ENCODE peak calls at places on chromosomes 4 and X, in five cellular contexts. Y, L, X, N and B are unnamed samples.

GRCh38 chrX:110675866-110676265 is 119.8 kb downstream of the CHRDL1 start:
- DNase-seq in Y (no peak), L (no peak), N (no peak), X (no peak), B (no peak)

GRCh38 chr4:37453361-37454262 is 209.1 kb downstream of the NWD2 start:
- DNase-seq in N (peak), X (peak), L (peak), Y (peak), B (peak)

GRCh38 chr4:112167790-112168189 is 22.5 kb downstream of the FAM241A start:
- DNase-seq in L (no peak), N (no peak), Y (peak), X (no peak), B (no peak)

GRCh38 chr4:76334885-76335284 is 28.4 kb downstream of the STBD1 start:
- DNase-seq in X (no peak), L (no peak), N (no peak), Y (no peak), B (no peak)

GRCh38 chr4:100982345-100982744 is 365.0 kb downstream of the PPP3CA start:
- DNase-seq in X (no peak), N (no peak), L (no peak), Y (no peak), B (no peak)

GRCh38 chr4:173525118-173526033 is 4.7 kb downstream of the HAND2 start:
- DNase-seq in X (peak), L (no peak), N (peak), Y (no peak), B (no peak)

GRCh38 chr4:66949424-66949823 is 595.9 kb downstream of the CENPC start:
- DNase-seq in N (no peak), L (no peak), Y (no peak), X (no peak), B (no peak)

GRCh38 chrX:107721966-107722707 is 53.5 kb downstream of the TSC22D3 start:
- DNase-seq in L (no peak), Y (no peak), N (no peak), X (no peak), B (no peak)

GRCh38 chrX:110081320-110081719 is 78.4 kb downstream of the TMEM164 start:
- DNase-seq in L (no peak), Y (no peak), N (peak), X (no peak), B (no peak)

GRCh38 chr4:78131403-78131802 is 74.3 kb downstream of the FRAS1 start:
- DNase-seq in X (no peak), Y (no peak), N (peak), L (no peak), B (no peak)

GRCh38 chr4:53935780-53936179 is 128.6 kb downstream of the CHIC2 start:
- DNase-seq in L (no peak), X (no peak), N (peak), Y (no peak), B (no peak)

GRCh38 chrX:48918644-48919340 is at the start of gene PIM2:
- DNase-seq in L (peak), X (peak), N (peak), Y (peak), B (peak)

GRCh38 chr4:17385403-17385802 is 126.5 kb downstream of the QDPR start:
- DNase-seq in Y (no peak), N (peak), L (no peak), X (no peak), B (no peak)

GRCh38 chr4:180285796-180286195 is 1957.4 kb upstream of the TENM3 start:
- DNase-seq in L (no peak), N (no peak), X (no peak), Y (no peak), B (no peak)

GRCh38 chr4:96146686-96147085 is 306.8 kb downstream of the PDHA2 start:
- DNase-seq in X (no peak), L (no peak), N (peak), Y (no peak), B (no peak)

GRCh38 chr4:8303081-8303480 is 33.5 kb downstream of the HTRA3 start:
- DNase-seq in X (no peak), L (peak), Y (no peak), N (no peak), B (peak)

GRCh38 chrX:68183612-68184214 is 249.6 kb downstream of the OPHN1 start:
- DNase-seq in X (no peak), Y (no peak), L (no peak), N (peak), B (no peak)

GRCh38 chr4:24477919-24478318 is 106.4 kb downstream of the DHX15 start:
- DNase-seq in L (no peak), N (peak), Y (no peak), X (peak), B (no peak)

GRCh38 chr4:94455081-94455480 is 3.3 kb downstream of the PDLIM5 start:
- DNase-seq in L (peak), N (peak), X (no peak), Y (no peak), B (peak)

GRCh38 chr4:1670279-1670678 is 13.8 kb downstream of the FAM53A start:
- DNase-seq in L (no peak), X (no peak), Y (no peak), N (no peak), B (no peak)

GRCh38 chrX:11558972-11559371 is 106.7 kb downstream of the ARHGAP6 start:
- DNase-seq in Y (peak), X (peak), N (no peak), L (no peak), B (no peak)

GRCh38 chr4:109729155-109729562 is 711 bp downstream of the PLA2G12A start:
- DNase-seq in Y (no peak), N (peak), X (no peak), L (no peak), B (no peak)

GRCh38 chr4:117134386-117134785 is 49.0 kb upstream of the TRAM1L1 start:
- DNase-seq in L (no peak), Y (no peak), N (peak), X (peak), B (no peak)

GRCh38 chr4:140861359-140862181 is 105.4 kb upstream of the TBC1D9 start:
- DNase-seq in X (peak), Y (peak), N (peak), L (no peak), B (no peak)

DNA sequence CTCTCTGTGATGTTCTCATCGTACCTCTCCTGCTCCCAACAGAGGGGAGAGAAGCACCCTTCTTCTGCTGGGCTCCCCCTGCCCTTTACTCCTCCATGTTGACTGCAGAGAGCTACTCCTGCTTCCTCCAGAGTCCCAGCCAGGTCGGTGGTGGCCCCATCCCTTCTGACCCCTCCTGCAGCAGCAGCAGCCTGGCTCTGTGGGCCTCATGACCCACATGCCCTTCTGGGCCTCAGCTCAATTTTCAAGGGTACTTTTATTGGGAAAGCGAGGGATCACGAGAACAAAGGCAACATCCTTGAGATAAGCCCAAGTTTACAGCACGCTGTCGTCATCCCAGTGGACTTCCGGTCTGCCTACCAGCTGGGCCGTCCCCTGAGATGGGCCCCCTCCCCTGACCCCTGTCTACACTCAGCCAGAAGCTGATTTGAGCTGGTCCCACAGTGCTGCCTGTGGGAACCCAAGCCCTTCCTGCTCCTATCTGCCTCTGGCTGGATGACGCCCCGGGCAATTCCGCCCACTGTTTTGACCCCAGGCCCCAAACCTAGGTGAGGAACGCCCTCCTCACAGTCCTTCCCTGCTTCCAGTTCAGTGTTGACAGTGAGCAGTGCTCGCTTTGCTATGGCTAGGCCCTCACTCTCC is 164.3 kb upstream of the BCOR start:
- DNase-seq in X (no peak), N (peak), L (peak), Y (no peak), B (no peak)
- H3K27ac ChIP-seq in X (no peak), N (peak), L (peak), Y (no peak), B (no peak)

DNA sequence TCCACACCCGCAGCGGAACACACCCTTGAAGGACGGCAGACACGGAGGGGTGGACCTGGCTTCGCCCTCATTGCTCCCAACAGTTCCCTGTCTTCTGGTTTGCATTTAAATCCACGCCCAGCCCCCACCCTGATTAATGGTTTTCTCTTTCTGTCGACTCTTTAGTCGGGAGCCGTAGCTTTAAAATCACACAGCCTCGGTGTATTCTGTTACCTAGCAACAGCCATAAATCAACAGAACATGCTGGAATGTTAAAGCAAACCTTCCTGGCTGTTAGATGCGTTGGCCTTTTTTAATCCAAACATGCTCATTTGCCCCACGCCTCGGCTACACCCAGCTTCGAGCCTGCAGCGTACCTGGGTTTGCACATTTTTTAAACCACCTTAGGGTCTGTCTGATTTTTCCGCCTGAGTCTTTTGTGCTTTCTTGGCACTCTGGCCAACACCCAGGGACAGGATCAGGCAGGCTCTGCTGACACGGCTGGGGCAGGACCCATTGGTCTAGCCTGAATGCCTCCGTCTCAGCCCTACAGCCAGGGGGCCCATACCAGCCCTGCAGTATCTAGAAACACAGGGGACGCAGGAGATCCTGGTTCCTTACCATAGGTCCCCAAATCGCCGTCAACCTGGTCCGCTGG is 21.4 kb upstream of the PPP2R2C start:
- DNase-seq in X (peak), L (no peak), Y (no peak), N (peak), B (no peak)
- H3K27ac ChIP-seq in X (no peak), L (no peak), Y (no peak), N (no peak), B (no peak)

DNA sequence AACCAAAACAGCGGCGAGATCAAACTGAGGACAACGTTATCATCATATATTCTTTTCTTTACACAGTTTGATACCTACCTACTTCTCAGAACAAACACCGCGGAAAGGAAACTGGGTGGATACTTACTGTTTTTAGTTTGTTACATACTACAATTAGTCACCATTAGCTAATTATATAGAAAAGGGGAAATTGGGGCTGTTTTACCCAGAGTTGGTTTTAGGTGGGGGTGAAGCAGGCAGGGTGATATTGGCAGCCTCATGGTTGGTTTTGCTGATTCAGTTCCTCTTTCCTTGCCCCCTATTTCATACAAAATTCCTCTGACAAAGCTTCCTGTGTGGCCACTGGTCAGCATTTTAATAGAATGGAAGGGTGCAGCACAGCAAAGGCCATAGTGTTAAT is 77.8 kb downstream of the SORBS2 start:
- DNase-seq in L (no peak), Y (no peak), X (no peak), N (no peak), B (no peak)
- H3K27ac ChIP-seq in L (peak), Y (no peak), X (no peak), N (peak), B (no peak)

DNA sequence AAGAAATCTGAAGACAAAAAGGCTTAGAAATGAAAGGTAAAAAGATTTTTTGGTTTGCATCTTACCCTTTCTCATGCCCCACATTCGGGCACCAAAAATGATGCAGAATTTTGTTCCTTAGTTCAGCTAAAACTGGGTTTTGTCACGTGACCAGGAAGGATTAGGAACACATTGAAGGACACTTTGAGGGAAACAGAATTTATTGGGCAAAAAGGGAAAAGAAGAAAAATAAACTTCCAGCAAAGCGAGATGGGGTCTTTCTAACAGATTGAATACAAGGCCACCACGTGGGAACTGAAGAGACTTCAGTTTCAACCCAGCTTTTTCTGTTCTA is 81.3 kb upstream of the SMARCA5 start:
- DNase-seq in N (no peak), X (no peak), L (no peak), Y (no peak), B (no peak)
- H3K27ac ChIP-seq in N (no peak), X (no peak), L (no peak), Y (no peak), B (no peak)

GRCh38 chrX:115588180-115588579 is 27.2 kb downstream of the PLS3 start:
- DNase-seq in L (no peak), N (peak), X (no peak), Y (no peak), B (no peak)
- H3K27ac ChIP-seq in L (no peak), N (no peak), X (no peak), Y (no peak), B (no peak)

GRCh38 chrX:53253293-53254020 is 27.9 kb downstream of the IQSEC2 start:
- DNase-seq in X (no peak), L (no peak), Y (no peak), N (no peak), B (no peak)

GRCh38 chrX:53249387-53250042 is 24.5 kb upstream of the KDM5C start:
- DNase-seq in N (peak), X (no peak), Y (no peak), L (no peak), B (no peak)

GRCh38 chrX:53247928-53248327 is 22.9 kb upstream of the KDM5C start:
- DNase-seq in X (no peak), L (no peak), N (no peak), Y (no peak), B (no peak)

GRCh38 chrX:53250556-53250955 is 25.5 kb upstream of the KDM5C start:
- DNase-seq in N (no peak), Y (no peak), L (no peak), X (no peak), B (no peak)

DNA sequence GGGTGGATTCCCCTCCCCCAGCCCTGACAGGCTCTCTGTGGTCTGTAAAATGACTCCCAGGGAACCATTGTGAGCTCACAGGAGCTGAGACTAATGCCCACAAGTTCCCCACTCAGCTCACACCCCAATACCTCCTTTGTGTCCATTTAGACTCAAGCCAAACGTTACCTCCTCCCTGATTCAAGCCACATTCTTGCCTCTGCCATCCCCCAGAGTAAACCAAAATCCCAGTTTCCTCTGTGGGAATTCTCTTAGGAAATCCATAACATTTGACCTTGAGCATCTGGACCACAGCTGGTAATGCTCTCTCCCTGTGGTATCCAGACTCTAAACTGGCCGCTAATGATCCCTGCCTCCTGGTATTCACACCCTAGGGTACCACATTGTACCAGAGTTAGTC is 26.3 kb upstream of the KDM5C start:
- DNase-seq in L (no peak), Y (no peak), N (peak), X (no peak), B (no peak)
- H3K27ac ChIP-seq in L (no peak), Y (no peak), N (no peak), X (no peak), B (no peak)

GRCh38 chrX:23782455-23782854 is 518 bp upstream of the SAT1 start:
- DNase-seq in Y (no peak), N (no peak), L (no peak), X (no peak), B (no peak)
- H3K27ac ChIP-seq in Y (peak), N (peak), L (peak), X (no peak), B (peak)